ENCODE peak calls at places on chromosomes 13 and 19, in seven cellular contexts. One of them, this sample, is unnamed.

GRCh38 chr13:111789011-111789410 is 277.9 kb upstream of the SOX1 start:
- DNase-seq in NCI-H748 treated with DMSO at 0.1 percent for 48 hours: no peak
- DNase-seq in NCI-H1092: no peak
- DNase-seq in NCI-H524: no peak
- DNase-seq in iris pigment epithelial cell: no peak
- DNase-seq in substantia nigra: no peak
- DNase-seq in Kasumi-1: no peak
- DNase-seq in this sample: no peak

GRCh38 chr19:1410136-1410786 is 2.9 kb downstream of the DAZAP1 start:
- DNase-seq in NCI-H748 treated with DMSO at 0.1 percent for 48 hours: no peak
- DNase-seq in NCI-H524: no peak
- DNase-seq in substantia nigra: no peak
- DNase-seq in iris pigment epithelial cell: peak; percentile 75
- DNase-seq in Kasumi-1: no peak
- DNase-seq in NCI-H1092: no peak
- DNase-seq in this sample: no peak

GRCh38 chr19:37933965-37934364 is 27.0 kb downstream of the SIPA1L3 start:
- DNase-seq in iris pigment epithelial cell: peak; percentile 23
- DNase-seq in substantia nigra: no peak
- DNase-seq in NCI-H1092: no peak
- DNase-seq in NCI-H524: no peak
- DNase-seq in Kasumi-1: no peak
- DNase-seq in NCI-H748 treated with DMSO at 0.1 percent for 48 hours: no peak
- DNase-seq in this sample: no peak

GRCh38 chr19:31346184-31346583 is 3.1 kb downstream of the TSHZ3 start:
- DNase-seq in NCI-H524: no peak
- DNase-seq in NCI-H748 treated with DMSO at 0.1 percent for 48 hours: no peak
- DNase-seq in Kasumi-1: no peak
- DNase-seq in substantia nigra: no peak
- DNase-seq in NCI-H1092: no peak
- DNase-seq in iris pigment epithelial cell: no peak
- DNase-seq in this sample: no peak

GRCh38 chr13:101408154-101408553 is 8.2 kb downstream of the NALCN start:
- DNase-seq in substantia nigra: no peak
- DNase-seq in Kasumi-1: no peak
- DNase-seq in NCI-H1092: no peak
- DNase-seq in iris pigment epithelial cell: no peak
- DNase-seq in NCI-H524: no peak
- DNase-seq in NCI-H748 treated with DMSO at 0.1 percent for 48 hours: no peak
- DNase-seq in this sample: no peak

GRCh38 chr19:34269968-34270621 is 15.7 kb downstream of the GARRE1 start:
- DNase-seq in Kasumi-1: peak; percentile 71
- DNase-seq in NCI-H748 treated with DMSO at 0.1 percent for 48 hours: no peak
- DNase-seq in substantia nigra: peak; percentile 31
- DNase-seq in NCI-H524: no peak
- DNase-seq in iris pigment epithelial cell: peak; percentile 72
- DNase-seq in NCI-H1092: no peak
- DNase-seq in this sample: no peak

GRCh38 chr19:14434543-14435319 is 1.6 kb downstream of the PKN1 start:
- DNase-seq in substantia nigra: no peak
- DNase-seq in NCI-H1092: no peak
- DNase-seq in Kasumi-1: peak; percentile 38
- DNase-seq in iris pigment epithelial cell: peak; percentile 94
- DNase-seq in NCI-H748 treated with DMSO at 0.1 percent for 48 hours: no peak
- DNase-seq in NCI-H524: no peak
- DNase-seq in this sample: no peak

GRCh38 chr19:34345934-34346333 is 19.1 kb upstream of the GPI start:
- DNase-seq in Kasumi-1: peak; percentile 61
- DNase-seq in iris pigment epithelial cell: peak; percentile 58
- DNase-seq in substantia nigra: peak; percentile 71
- DNase-seq in NCI-H748 treated with DMSO at 0.1 percent for 48 hours: peak; percentile 45
- DNase-seq in NCI-H524: peak; percentile 59
- DNase-seq in NCI-H1092: peak; percentile 23
- DNase-seq in this sample: no peak

GRCh38 chr13:32941368-32941767 is 74.9 kb upstream of the KL start:
- DNase-seq in NCI-H1092: no peak
- DNase-seq in Kasumi-1: peak; percentile 63
- DNase-seq in iris pigment epithelial cell: peak; percentile 26
- DNase-seq in substantia nigra: no peak
- DNase-seq in NCI-H748 treated with DMSO at 0.1 percent for 48 hours: no peak
- DNase-seq in NCI-H524: no peak
- DNase-seq in this sample: no peak

GRCh38 chr13:50592412-50593145 is 250.9 kb downstream of the DLEU7 start:
- DNase-seq in iris pigment epithelial cell: peak; percentile 87
- DNase-seq in NCI-H524: no peak
- DNase-seq in NCI-H748 treated with DMSO at 0.1 percent for 48 hours: no peak
- DNase-seq in NCI-H1092: no peak
- DNase-seq in substantia nigra: no peak
- DNase-seq in Kasumi-1: no peak
- DNase-seq in this sample: no peak

GRCh38 chr19:7348587-7349230 is at the start of gene ARHGEF18:
- DNase-seq in NCI-H748 treated with DMSO at 0.1 percent for 48 hours: no peak
- DNase-seq in substantia nigra: no peak
- DNase-seq in NCI-H1092: no peak
- DNase-seq in Kasumi-1: peak; percentile 99
- DNase-seq in NCI-H524: no peak
- DNase-seq in iris pigment epithelial cell: peak; percentile 16
- DNase-seq in this sample: no peak

GRCh38 chr13:80979035-80979641 is 638.2 kb upstream of the SPRY2 start:
- DNase-seq in substantia nigra: peak; percentile 15
- DNase-seq in NCI-H1092: peak; percentile 68
- DNase-seq in iris pigment epithelial cell: peak; percentile 74
- DNase-seq in NCI-H748 treated with DMSO at 0.1 percent for 48 hours: peak; percentile 78
- DNase-seq in Kasumi-1: peak; percentile 77
- DNase-seq in NCI-H524: peak; percentile 23
- DNase-seq in this sample: no peak

GRCh38 chr13:29140277-29140676 is 320.1 kb downstream of the MTUS2 start:
- DNase-seq in NCI-H748 treated with DMSO at 0.1 percent for 48 hours: no peak
- DNase-seq in iris pigment epithelial cell: peak; percentile 62
- DNase-seq in NCI-H524: no peak
- DNase-seq in NCI-H1092: no peak
- DNase-seq in substantia nigra: no peak
- DNase-seq in Kasumi-1: no peak
- DNase-seq in this sample: no peak

GRCh38 chr13:22915442-22916082 is 265.2 kb upstream of the SGCG start:
- DNase-seq in substantia nigra: peak; percentile 44
- DNase-seq in NCI-H1092: peak; percentile 68
- DNase-seq in Kasumi-1: no peak
- DNase-seq in NCI-H524: peak; percentile 70
- DNase-seq in iris pigment epithelial cell: peak; percentile 63
- DNase-seq in NCI-H748 treated with DMSO at 0.1 percent for 48 hours: peak; percentile 82
- DNase-seq in this sample: no peak

GRCh38 chr13:113415032-113415431 is 38.3 kb downstream of the ADPRHL1 start:
- DNase-seq in NCI-H524: no peak
- DNase-seq in Kasumi-1: no peak
- DNase-seq in iris pigment epithelial cell: no peak
- DNase-seq in NCI-H748 treated with DMSO at 0.1 percent for 48 hours: no peak
- DNase-seq in NCI-H1092: no peak
- DNase-seq in substantia nigra: no peak
- DNase-seq in this sample: no peak

GRCh38 chr19:37988758-37989635 is 82.0 kb downstream of the SIPA1L3 start:
- DNase-seq in iris pigment epithelial cell: no peak
- DNase-seq in NCI-H748 treated with DMSO at 0.1 percent for 48 hours: no peak
- DNase-seq in substantia nigra: no peak
- DNase-seq in Kasumi-1: peak; percentile 57
- DNase-seq in NCI-H524: no peak
- DNase-seq in NCI-H1092: no peak
- DNase-seq in this sample: no peak

GRCh38 chr13:62320129-62320724 is 904.6 kb upstream of the PCDH20 start:
- DNase-seq in substantia nigra: no peak
- DNase-seq in NCI-H524: no peak
- DNase-seq in NCI-H1092: peak; percentile 54
- DNase-seq in NCI-H748 treated with DMSO at 0.1 percent for 48 hours: peak; percentile 77
- DNase-seq in iris pigment epithelial cell: peak; percentile 60
- DNase-seq in Kasumi-1: peak; percentile 74
- DNase-seq in this sample: no peak

GRCh38 chr13:99916366-99917103 is 55.0 kb downstream of the ZIC5 start:
- DNase-seq in iris pigment epithelial cell: peak; percentile 73
- DNase-seq in NCI-H748 treated with DMSO at 0.1 percent for 48 hours: peak; percentile 82
- DNase-seq in substantia nigra: no peak
- DNase-seq in NCI-H1092: peak; percentile 80
- DNase-seq in Kasumi-1: peak; percentile 79
- DNase-seq in NCI-H524: peak; percentile 43
- DNase-seq in this sample: no peak

This sample was measured in cortex of kidney.